ENCODE peak calls at places on chromosome 10, in seven cellular contexts. Z is cardiac muscle cell; O is midbrain; E is adipocyte; L is stimulated activated CD8-positive, alpha-beta memory T cell treated with anti-CD3 and anti-CD28 coated beads, Interleukin-15, amount 100 ng/mL, for 24 hours; K is HS-5; P is activated CD8-positive, alpha-beta memory T cell treated with anti-CD3 and anti-CD28 coated beads for 48 hours. S is an unnamed sample.

GRCh38 chr10:55746002-55746401 is 615.1 kb downstream of the ZWINT start:
- DNase-seq in P (no peak), L (no peak), K (no peak), O (no peak), E (no peak), Z (no peak), S (no peak)

GRCh38 chr10:133132711-133133291 is 27.2 kb upstream of the KNDC1 start:
- DNase-seq in K (no peak), Z (no peak), P (no peak), O (no peak), E (no peak), L (no peak), S (no peak)

GRCh38 chr10:3173173-3173878 is 744 bp upstream of the PITRM1 start:
- DNase-seq in P (no peak), L (no peak), Z (no peak), E (no peak), O (no peak), K (no peak), S (no peak)

GRCh38 chr10:33706191-33706590 is 371.7 kb upstream of the NRP1 start:
- DNase-seq in E (peak), O (no peak), L (no peak), Z (no peak), K (no peak), P (no peak), S (peak)

GRCh38 chr10:75407716-75408511 is 6.3 kb upstream of the ZNF503 start:
- DNase-seq in O (no peak), K (no peak), E (peak), P (no peak), L (no peak), Z (peak), S (no peak)

GRCh38 chr10:4770766-4771553 is 55.0 kb upstream of the AKR1E2 start:
- DNase-seq in P (no peak), L (no peak), E (peak), K (peak), Z (peak), O (peak), S (peak)

GRCh38 chr10:100496567-100496966 is 23.1 kb downstream of the SEC31B start:
- DNase-seq in L (no peak), O (no peak), Z (no peak), E (no peak), P (no peak), K (no peak), S (no peak)

GRCh38 chr10:74371696-74372095 is 220.7 kb downstream of the ADK start:
- DNase-seq in E (no peak), L (no peak), Z (no peak), K (no peak), P (no peak), O (no peak), S (no peak)

GRCh38 chr10:75294031-75294437 is 58.3 kb upstream of the COMTD1 start:
- DNase-seq in L (no peak), P (no peak), O (no peak), E (no peak), Z (no peak), K (no peak), S (no peak)

GRCh38 chr10:122407375-122408125 is 33.0 kb downstream of the PLEKHA1 start:
- DNase-seq in E (peak), L (no peak), Z (no peak), O (peak), K (no peak), P (no peak), S (peak)

GRCh38 chr10:77609781-77610272 is 27.8 kb downstream of the KCNMA1 start:
- DNase-seq in P (no peak), K (no peak), O (peak), E (peak), L (no peak), Z (no peak), S (no peak)

GRCh38 chr10:97464226-97464625 is 18.3 kb downstream of the ZDHHC16 start:
- DNase-seq in P (no peak), O (no peak), E (no peak), K (no peak), L (no peak), Z (no peak), S (no peak)

GRCh38 chr10:127886371-127887051 is 6.2 kb downstream of the CLRN3 start:
- DNase-seq in E (no peak), P (no peak), K (no peak), O (no peak), L (no peak), Z (no peak), S (no peak)

GRCh38 chr10:3635697-3636096 is 149.3 kb downstream of the KLF6 start:
- DNase-seq in K (no peak), O (no peak), Z (no peak), L (no peak), P (no peak), E (no peak), S (no peak)

S was measured in BJ.